ENCODE peak calls at places on chromosome 20, in ten cellular contexts. V is NCI-H1694 treated with DMSO at 0.1 percent for 48 hours; O is breast epithelium; C is endodermal cell; N is T follicular helper cell; S is body of pancreas; K is AG09309; B is effector CD4-positive, alpha-beta T cell; Z is T47D; H is T-helper 17 cell. W is an unnamed sample.

GRCh38 chr20:36074983-36075382 is 79.6 kb upstream of the EPB41L1 start:
- DNase-seq in C (no peak), S (no peak), O (no peak), H (no peak), V (no peak), B (no peak), K (no peak), N (no peak), Z (no peak), W (no peak)

GRCh38 chr20:43667341-43668132 is 623 bp downstream of the MYBL2 start:
- DNase-seq in V (no peak), B (no peak), Z (no peak), S (no peak), O (no peak), N (no peak), H (no peak), C (peak), K (no peak), W (no peak)

GRCh38 chr20:23339986-23340385 is 10.6 kb upstream of the NXT1 start:
- DNase-seq in O (no peak), B (no peak), V (no peak), C (no peak), Z (no peak), H (no peak), K (no peak), N (no peak), S (no peak), W (no peak)

GRCh38 chr20:24576447-24576846 is 107.0 kb downstream of the SYNDIG1 start:
- DNase-seq in C (no peak), S (no peak), H (no peak), V (no peak), N (no peak), K (no peak), B (no peak), Z (no peak), O (no peak), W (no peak)

GRCh38 chr20:24773751-24774201 is 175.3 kb upstream of the CST7 start:
- DNase-seq in H (no peak), Z (no peak), O (no peak), B (no peak), C (peak), V (no peak), K (peak), S (no peak), N (no peak), W (peak)

GRCh38 chr20:16904751-16905150 is 156.6 kb downstream of the OTOR start:
- DNase-seq in O (no peak), S (no peak), C (no peak), N (no peak), V (no peak), K (no peak), H (no peak), Z (no peak), B (no peak), W (no peak)

GRCh38 chr20:3202965-3203314 is 1.5 kb downstream of the DDRGK1 start:
- DNase-seq in Z (no peak), S (no peak), N (no peak), K (no peak), V (no peak), H (no peak), C (no peak), B (no peak), O (no peak), W (no peak)

GRCh38 chr20:44014807-44015732 is 100.4 kb downstream of the TOX2 start:
- DNase-seq in N (no peak), B (no peak), V (no peak), K (no peak), O (no peak), H (no peak), Z (no peak), C (peak), S (no peak), W (no peak)

GRCh38 chr20:58224097-58224496 is 4.4 kb downstream of the ANKRD60 start:
- DNase-seq in K (no peak), H (no peak), O (no peak), B (no peak), C (no peak), S (no peak), N (no peak), V (no peak), Z (no peak), W (no peak)

GRCh38 chr20:16368645-16369292 is 204.5 kb downstream of the KIF16B start:
- DNase-seq in V (no peak), H (no peak), S (no peak), Z (no peak), N (no peak), B (no peak), O (no peak), C (no peak), K (peak), W (peak)

GRCh38 chr20:32623667-32624157 is 38.6 kb upstream of the NOL4L start:
- DNase-seq in B (no peak), H (no peak), Z (no peak), K (no peak), O (no peak), V (no peak), C (peak), S (no peak), N (no peak), W (no peak)

GRCh38 chr20:10619427-10619826 is 54.4 kb downstream of the JAG1 start:
- DNase-seq in V (no peak), O (no peak), H (no peak), Z (no peak), N (no peak), K (peak), C (no peak), B (no peak), S (no peak), W (peak)

GRCh38 chr20:25242231-25242630 is 5.7 kb upstream of the PYGB start:
- DNase-seq in S (no peak), Z (no peak), O (no peak), C (peak), K (no peak), V (no peak), N (no peak), B (no peak), H (no peak), W (no peak)

GRCh38 chr20:10167025-10167424 is 51.6 kb upstream of the SNAP25 start:
- DNase-seq in C (no peak), Z (no peak), O (no peak), K (no peak), S (no peak), B (no peak), V (no peak), N (no peak), H (no peak), W (no peak)

GRCh38 chr20:9570612-9571011 is 56.2 kb downstream of the LAMP5 start:
- DNase-seq in H (no peak), V (no peak), B (no peak), S (no peak), O (no peak), N (no peak), Z (no peak), K (no peak), C (no peak), W (no peak)

GRCh38 chr20:45318386-45318939 is 10.4 kb upstream of the MATN4 start:
- DNase-seq in Z (no peak), V (no peak), S (no peak), O (no peak), C (no peak), B (no peak), H (no peak), N (no peak), K (no peak), W (no peak)

GRCh38 chr20:2688041-2688591 is 4.5 kb upstream of the EBF4 start:
- DNase-seq in K (no peak), V (peak), C (peak), B (peak), S (peak), H (peak), Z (no peak), N (peak), O (no peak), W (no peak)

GRCh38 chr20:37522258-37523011 is 1.4 kb downstream of the NNAT start:
- DNase-seq in H (no peak), B (no peak), O (peak), K (no peak), Z (no peak), V (no peak), C (peak), N (no peak), S (no peak), W (no peak)

GRCh38 chr20:51434026-51434425 is 108.5 kb downstream of the NFATC2 start:
- DNase-seq in C (no peak), K (no peak), H (no peak), Z (no peak), O (no peak), S (no peak), B (no peak), N (no peak), V (no peak), W (no peak)

GRCh38 chr20:49700411-49701185 is 13.1 kb downstream of the B4GALT5 start:
- DNase-seq in S (peak), Z (no peak), C (no peak), B (no peak), V (no peak), N (no peak), O (no peak), K (peak), H (no peak), W (peak)

GRCh38 chr20:17995967-17996819 is 27.4 kb downstream of the MGME1 start:
- DNase-seq in S (peak), O (no peak), H (peak), C (peak), B (peak), K (peak), Z (no peak), N (peak), V (peak), W (peak)

GRCh38 chr20:4247261-4247660 is 231.9 kb upstream of the RNF24 start:
- DNase-seq in N (no peak), K (no peak), S (no peak), C (no peak), B (no peak), H (no peak), Z (no peak), V (no peak), O (no peak), W (no peak)

GRCh38 chr20:20002101-20002998 is 14.8 kb upstream of the NAA20 start:
- DNase-seq in S (no peak), V (no peak), C (no peak), N (no peak), O (no peak), K (no peak), H (no peak), B (no peak), Z (no peak), W (no peak)

GRCh38 chr20:21767739-21768223 is 62.3 kb downstream of the PAX1 start:
- DNase-seq in Z (peak), S (peak), N (no peak), K (no peak), B (no peak), H (no peak), C (peak), V (no peak), O (no peak), W (no peak)

GRCh38 chr20:46175127-46175494 is 57.0 kb downstream of the CD40 start:
- DNase-seq in B (no peak), K (no peak), Z (no peak), S (no peak), O (no peak), N (no peak), C (no peak), V (no peak), H (no peak), W (no peak)

GRCh38 chr20:64114356-64114971 is 7.1 kb upstream of the NPBWR2 start:
- DNase-seq in C (peak), V (no peak), H (no peak), Z (no peak), S (no peak), B (no peak), N (no peak), O (no peak), K (no peak), W (no peak)

GRCh38 chr20:62088258-62089127 is 22.8 kb upstream of the TAF4 start:
- DNase-seq in N (no peak), C (peak), O (no peak), Z (peak), S (peak), V (no peak), B (no peak), K (no peak), H (no peak), W (peak)

GRCh38 chr20:35286077-35286898 is 1.7 kb upstream of the EIF6 start:
- DNase-seq in V (no peak), O (no peak), S (no peak), K (no peak), N (no peak), B (no peak), C (no peak), H (no peak), Z (no peak), W (no peak)

GRCh38 chr20:47843886-47844567 is 58.7 kb upstream of the SULF2 start:
- DNase-seq in H (no peak), N (no peak), V (no peak), K (no peak), S (no peak), B (no peak), C (peak), Z (no peak), O (no peak), W (no peak)

GRCh38 chr20:57415791-57416190 is 24.6 kb downstream of the RBM38 start:
- DNase-seq in C (no peak), B (no peak), H (no peak), K (no peak), S (no peak), Z (no peak), N (no peak), O (no peak), V (no peak), W (no peak)

GRCh38 chr20:56517211-56517610 is 7.3 kb upstream of the FAM209A start:
- DNase-seq in S (no peak), V (no peak), N (no peak), K (no peak), C (no peak), B (no peak), H (no peak), O (no peak), Z (no peak), W (no peak)

GRCh38 chr20:49701313-49701731 is 12.4 kb downstream of the B4GALT5 start:
- DNase-seq in O (no peak), S (no peak), V (peak), N (no peak), Z (no peak), C (no peak), H (no peak), B (no peak), K (no peak), W (no peak)

W was measured in stromal cell of bone marrow.